ENCODE peak calls at places on chromosomes 2 and 18, in four cellular contexts. K is spleen, N is upper lobe of right lung, O is hepatocyte. C is an unnamed sample. For H3K36me3, the result is how much of the 10 kb centered on the place peaks cover.

GRCh38 chr2:209771474-209772292 is at the start of gene UNC80:
- DNase-seq in K (peak), N (peak), O (peak), C (no peak)

GRCh38 chr2:154637426-154637825 is 61.1 kb upstream of the KCNJ3 start:
- DNase-seq in K (no peak), N (no peak), O (no peak), C (no peak)

GRCh38 chr2:236162031-236162803 is 6.0 kb downstream of the GBX2 start:
- DNase-seq in K (peak), N (peak), O (no peak), C (no peak)

GRCh38 chr18:74116628-74117554 is 30.7 kb downstream of the FBXO15 start:
- DNase-seq in K (peak), N (no peak), O (peak), C (no peak)

GRCh38 chr2:230473378-230473777 is 57.4 kb downstream of the SP100 start:
- DNase-seq in K (no peak), N (no peak), O (no peak), C (no peak)

GRCh38 chr2:85913854-85914524 is 25.2 kb upstream of the ST3GAL5 start:
- DNase-seq in K (no peak), N (no peak), O (no peak), C (no peak)

GRCh38 chr2:218659988-218660358 is 490 bp downstream of the BCS1L start:
- DNase-seq in K (no peak), N (no peak), O (no peak), C (no peak)

GRCh38 chr18:38198956-38199355 is 633.4 kb upstream of the CELF4 start:
- DNase-seq in K (no peak), N (no peak), O (no peak), C (no peak)

GRCh38 chr2:221410487-221410886 is 161.6 kb downstream of the EPHA4 start:
- DNase-seq in K (no peak), N (no peak), O (peak), C (no peak)

GRCh38 chr2:159613515-159614336 is 2.6 kb downstream of the BAZ2B start:
- DNase-seq in K (no peak), N (no peak), O (peak), C (peak)

GRCh38 chr2:121388371-121388770 is 103.4 kb upstream of the TFCP2L1 start:
- DNase-seq in K (no peak), N (no peak), O (no peak), C (no peak)

GRCh38 chr2:232857158-232857563 is 12.9 kb upstream of the SNORC start:
- DNase-seq in K (no peak), N (no peak), O (peak), C (no peak)

GRCh38 chr2:175837046-175837445 is 165.0 kb downstream of the LNPK start:
- DNase-seq in K (no peak), N (no peak), O (peak), C (no peak)

GRCh38 chr2:167134381-167135072 is 246.2 kb downstream of the XIRP2 start:
- DNase-seq in K (no peak), N (no peak), O (no peak), C (no peak)

GRCh38 chr2:239706407-239706806 is 305.6 kb upstream of the HDAC4 start:
- DNase-seq in K (no peak), N (no peak), O (no peak), C (no peak)

GRCh38 chr2:120609826-120610395 is 125.8 kb upstream of the GLI2 start:
- DNase-seq in K (no peak), N (no peak), O (no peak), C (no peak)

GRCh38 chr2:119838179-119838578 is 78.5 kb downstream of the PTPN4 start:
- DNase-seq in K (no peak), N (no peak), O (no peak), C (no peak)

GRCh38 chr18:13222371-13223281 is 4.1 kb downstream of the LDLRAD4 start:
- DNase-seq in K (no peak), N (peak), O (peak), C (no peak)

GRCh38 chr2:140440815-140441214 is 1660.6 kb upstream of the NXPH2 start:
- DNase-seq in K (no peak), N (no peak), O (no peak), C (no peak)

GRCh38 chr18:77444385-77444784 is 194.7 kb downstream of the GALR1 start:
- DNase-seq in K (no peak), N (no peak), O (no peak), C (no peak)

GRCh38 chr2:88197732-88198131 is 27.6 kb downstream of the THNSL2 start:
- DNase-seq in K (no peak), N (no peak), O (no peak), C (no peak)

GRCh38 chr2:17748745-17749144 is 4.9 kb downstream of the SMC6 start:
- DNase-seq in K (no peak), N (no peak), O (no peak), C (no peak)

GRCh38 chr2:216661639-216662375 is 28.6 kb downstream of the IGFBP2 start:
- DNase-seq in K (no peak), N (no peak), O (no peak), C (no peak)

GRCh38 chr2:85728342-85728741 is 25.4 kb upstream of the ATOH8 start:
- DNase-seq in K (no peak), N (no peak), O (no peak), C (no peak)

GRCh38 chr2:206218792-206219509 is 55.5 kb upstream of the ZDBF2 start:
- DNase-seq in K (no peak), N (no peak), O (no peak), C (no peak)

GRCh38 chr18:37640504-37640903 is 74.9 kb upstream of the CELF4 start:
- DNase-seq in K (no peak), N (no peak), O (no peak), C (no peak)

GRCh38 chr2:178908810-178909209 is 101.6 kb upstream of the TTN start:
- DNase-seq in K (no peak), N (no peak), O (no peak), C (no peak)

GRCh38 chr2:219065484-219065883 is 4.8 kb upstream of the IHH start:
- DNase-seq in K (no peak), N (no peak), O (no peak), C (no peak)

GRCh38 chr2:239793851-239794250 is 231.3 kb downstream of the NDUFA10 start:
- DNase-seq in K (no peak), N (no peak), O (no peak), C (no peak)

GRCh38 chr2:198065327-198065726 is 260.9 kb downstream of the PLCL1 start:
- DNase-seq in K (no peak), N (no peak), O (no peak), C (no peak)

GRCh38 chr2:143161982-143162837 is 33.0 kb downstream of the ARHGAP15 start:
- DNase-seq in K (peak), N (no peak), O (peak), C (no peak)

GRCh38 chr18:38052879-38053590 is 487.4 kb upstream of the CELF4 start:
- DNase-seq in K (no peak), N (no peak), O (no peak), C (no peak)

GRCh38 chr2:240960309-240960962 is 38.0 kb upstream of the SNED1 start:
- DNase-seq in K (peak), N (peak), O (peak), C (no peak)

GRCh38 chr18:44541159-44541558 is 139.5 kb upstream of the SETBP1 start:
- DNase-seq in K (no peak), N (no peak), O (no peak), C (no peak)

GRCh38 chr2:72131371-72131891 is 16.2 kb downstream of the CYP26B1 start:
- DNase-seq in K (peak), N (no peak), O (no peak), C (no peak)

GRCh38 chr18:26487437-26487836 is 60.9 kb downstream of the KCTD1 start:
- DNase-seq in K (no peak), N (no peak), O (peak), C (no peak)

GRCh38 chr2:69581774-69582581 is 61.6 kb downstream of the AAK1 start:
- DNase-seq in K (no peak), N (no peak), O (no peak), C (peak)

GRCh38 chr2:203809084-203809521 is 58.5 kb upstream of the CTLA4 start:
- DNase-seq in K (no peak), N (no peak), O (no peak), C (no peak)

GRCh38 chr18:56641714-56642331 is 3.4 kb upstream of the TXNL1 start:
- DNase-seq in K (no peak), N (no peak), O (no peak), C (no peak)

GRCh38 chr2:46270384-46270783 is 26.8 kb upstream of the EPAS1 start:
- DNase-seq in K (no peak), N (no peak), O (no peak), C (no peak)
- H3K36me3 ChIP-seq in K (under half), N (under half), O (under half), C (under half)

DNA sequence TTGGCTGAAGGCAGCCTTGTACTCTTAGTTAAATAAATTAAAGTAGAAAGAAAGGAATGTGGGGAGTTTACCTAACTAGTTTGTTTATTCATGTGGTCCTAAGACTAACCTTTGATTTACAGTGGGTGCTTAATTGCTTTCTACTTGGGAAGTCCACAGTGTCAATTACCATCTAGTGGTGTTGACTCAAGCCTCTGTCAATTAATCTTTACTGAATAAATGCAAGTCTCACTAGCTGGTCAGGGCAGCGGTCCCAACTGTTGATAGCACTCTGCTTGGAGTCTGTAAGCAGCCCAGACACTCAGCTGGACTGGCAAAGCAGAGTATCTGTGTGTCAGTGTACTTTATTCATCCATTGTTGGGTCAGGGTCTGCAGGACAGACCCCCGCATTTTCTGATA is 15.8 kb downstream of the ZNF514 start:
- DNase-seq in K (no peak), N (no peak), O (no peak), C (no peak)
- H3K4me3 ChIP-seq in K (no peak), N (no peak), O (no peak), C (no peak)

DNA sequence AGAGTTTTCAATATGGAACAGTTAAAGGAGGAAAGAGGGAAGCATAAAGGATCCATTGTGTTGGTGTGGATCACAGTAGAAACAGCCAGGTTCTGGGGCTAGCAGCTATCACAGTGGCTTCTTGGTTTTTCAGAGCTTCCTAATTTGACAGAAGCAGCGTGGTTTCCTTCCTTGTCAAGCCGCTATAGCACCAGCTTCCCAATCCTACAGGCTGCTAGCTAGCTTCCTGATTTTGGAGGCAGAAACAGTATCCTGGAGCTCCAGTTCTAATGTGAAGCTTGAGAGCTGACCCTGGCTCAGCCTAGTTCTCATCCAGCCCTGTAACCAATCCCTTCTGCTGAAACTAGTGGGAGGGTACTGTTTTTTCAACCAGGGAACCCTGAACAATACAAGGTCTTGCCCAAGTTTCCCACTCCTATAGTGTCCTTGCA is 33.9 kb downstream of the CCDC93 start:
- DNase-seq in K (no peak), N (no peak), O (no peak), C (no peak)
- H3K36me3 ChIP-seq in K (half or more), N (half or more), O (under half), C (under half)

GRCh38 chr2:106931742-106932335 is 45.9 kb upstream of the ST6GAL2 start:
- DNase-seq in K (no peak), N (no peak), O (no peak), C (no peak)

GRCh38 chr2:106932644-106933043 is 46.7 kb upstream of the ST6GAL2 start:
- DNase-seq in K (no peak), N (no peak), O (no peak), C (no peak)
- H3K4me3 ChIP-seq in K (no peak), N (no peak), O (no peak), C (no peak)

GRCh38 chr2:171451074-171451473 is 17.0 kb downstream of the DCAF17 start:
- DNase-seq in K (no peak), N (no peak), O (no peak), C (no peak)

GRCh38 chr2:171447675-171448074 is 13.6 kb downstream of the DCAF17 start:
- DNase-seq in K (no peak), N (no peak), O (no peak), C (no peak)
- H3K36me3 ChIP-seq in K (half or more), N (half or more), O (under half), C (under half)